ENCODE peak calls at places on chromosomes 12 and 14, in four cellular contexts. K is lower leg skin, C is foreskin fibroblast, Y is PC-3. H is an unnamed sample.

GRCh38 chr12:62256408-62257079 is 3.7 kb upstream of the USP15 start:
- DNase-seq in Y (no peak), K (no peak), C (no peak), H (no peak)

GRCh38 chr12:92088802-92089201 is 56.8 kb downstream of the BTG1 start:
- DNase-seq in C (no peak), Y (no peak), K (no peak), H (no peak)

GRCh38 chr12:27333311-27334009 is 824 bp downstream of the BMAL2 start:
- DNase-seq in C (no peak), Y (peak), K (no peak), H (no peak)

GRCh38 chr12:57027011-57027804 is 10.9 kb upstream of the TAC3 start:
- DNase-seq in K (no peak), Y (no peak), C (no peak), H (no peak)

GRCh38 chr12:41743835-41744234 is 400.8 kb downstream of the GXYLT1 start:
- DNase-seq in K (no peak), Y (peak), C (no peak), H (no peak)

GRCh38 chr12:122088181-122088810 is 9.7 kb downstream of the MLXIP start:
- DNase-seq in K (no peak), C (no peak), Y (no peak), H (no peak)

GRCh38 chr12:96241484-96242256 is 47.5 kb downstream of the ELK3 start:
- DNase-seq in Y (no peak), C (no peak), K (peak), H (no peak)

GRCh38 chr12:5945071-5946008 is at the start of gene ANO2:
- DNase-seq in Y (no peak), C (peak), K (no peak), H (no peak)

GRCh38 chr12:45348986-45349385 is 133.1 kb downstream of the ANO6 start:
- DNase-seq in Y (no peak), K (no peak), C (no peak), H (no peak)

GRCh38 chr12:70774055-70774454 is 136.8 kb upstream of the PTPRB start:
- DNase-seq in K (no peak), Y (peak), C (peak), H (no peak)

GRCh38 chr12:12364787-12365441 is 8.0 kb downstream of the BORCS5 start:
- DNase-seq in C (no peak), K (no peak), Y (no peak), H (no peak)

GRCh38 chr12:466039-466438 is 6.3 kb downstream of the B4GALNT3 start:
- DNase-seq in K (no peak), Y (no peak), C (no peak), H (peak)

GRCh38 chr12:55019784-55020183 is at the start of gene NEUROD4:
- DNase-seq in K (no peak), C (peak), Y (peak), H (no peak)

GRCh38 chr14:32985881-32986280 is 47.2 kb downstream of the NPAS3 start:
- DNase-seq in C (no peak), K (no peak), Y (no peak), H (no peak)

GRCh38 chr14:103604620-103605019 is 24.4 kb upstream of the KLC1 start:
- DNase-seq in K (no peak), Y (no peak), C (no peak), H (no peak)

GRCh38 chr12:132125736-132126135 is 18.4 kb downstream of the DDX51 start:
- DNase-seq in C (no peak), Y (no peak), K (no peak), H (no peak)

GRCh38 chr14:22382955-22383354 is 206.1 kb downstream of the DAD1 start:
- DNase-seq in K (no peak), C (no peak), Y (no peak), H (no peak)

GRCh38 chr12:53005215-53005985 is 856 bp upstream of the EIF4B start:
- DNase-seq in Y (no peak), K (peak), C (no peak), H (peak)

GRCh38 chr12:54603173-54603814 is 14.8 kb upstream of the PPP1R1A start:
- DNase-seq in Y (peak), C (peak), K (peak), H (no peak)

GRCh38 chr12:65823481-65824313 is 586 bp upstream of the HMGA2 start:
- DNase-seq in C (peak), Y (peak), K (peak), H (no peak)

GRCh38 chr12:38664661-38665269 is 240.6 kb downstream of the CPNE8 start:
- DNase-seq in Y (peak), K (no peak), C (no peak), H (no peak)

GRCh38 chr12:13546231-13546630 is 349.7 kb downstream of the EMP1 start:
- DNase-seq in Y (no peak), K (no peak), C (no peak), H (no peak)

GRCh38 chr12:79143803-79144202 is 279.2 kb downstream of the SYT1 start:
- DNase-seq in C (no peak), K (no peak), Y (no peak), H (no peak)

GRCh38 chr12:11601647-11602046 is 47.8 kb upstream of the ETV6 start:
- DNase-seq in K (no peak), Y (no peak), C (no peak), H (no peak)

GRCh38 chr12:74689071-74689655 is 151.5 kb downstream of the ATXN7L3B start:
- DNase-seq in C (peak), Y (peak), K (no peak), H (no peak)

GRCh38 chr14:22668863-22669262 is 24.7 kb upstream of the OR6J1 start:
- DNase-seq in Y (no peak), K (no peak), C (no peak), H (no peak)

GRCh38 chr12:87931764-87932163 is 97.4 kb downstream of the C12orf50 start:
- DNase-seq in K (no peak), C (peak), Y (peak), H (no peak)

GRCh38 chr14:70882771-70883492 is 24.3 kb upstream of the PCNX1 start:
- DNase-seq in C (peak), K (no peak), Y (peak), H (no peak)

GRCh38 chr12:96365604-96366230 is 34.5 kb downstream of the CDK17 start:
- DNase-seq in K (no peak), C (no peak), Y (no peak), H (no peak)

GRCh38 chr12:68016136-68016535 is 26.9 kb downstream of the IFNG-AS1 start:
- DNase-seq in Y (no peak), K (no peak), C (no peak), H (no peak)

GRCh38 chr12:68011206-68011881 is 22.1 kb downstream of the IFNG-AS1 start:
- DNase-seq in K (no peak), C (no peak), Y (no peak), H (no peak)

GRCh38 chr12:68013181-68013580 is 23.9 kb downstream of the IFNG-AS1 start:
- DNase-seq in Y (no peak), C (no peak), K (no peak), H (no peak)

GRCh38 chr12:68011882-68012207 is 22.6 kb downstream of the IFNG-AS1 start:
- DNase-seq in C (peak), Y (no peak), K (no peak), H (no peak)

GRCh38 chr12:68012712-68013111 is 23.5 kb downstream of the IFNG-AS1 start:
- DNase-seq in Y (no peak), C (no peak), K (no peak), H (no peak)
- H3K4me3 ChIP-seq in Y (no peak), C (no peak), K (no peak), H (no peak)

GRCh38 chr12:93991882-93992415 is 156.4 kb upstream of the PLXNC1 start:
- DNase-seq in Y (no peak), K (no peak), C (no peak), H (no peak)

GRCh38 chr12:93996321-93996720 is 152.1 kb upstream of the PLXNC1 start:
- DNase-seq in Y (no peak), C (no peak), K (no peak), H (no peak)

GRCh38 chr12:93989913-93990312 is 158.5 kb upstream of the PLXNC1 start:
- DNase-seq in C (no peak), K (no peak), Y (peak), H (no peak)

GRCh38 chr12:93990832-93991748 is 157.3 kb upstream of the PLXNC1 start:
- DNase-seq in K (peak), Y (no peak), C (peak), H (no peak)
- TF ChIP-seq CTCF in K (no peak), Y (no peak), C (peak), H (no peak)

GRCh38 chr12:106304001-106304421 is 1.5 kb downstream of the TCP11L2 start:
- DNase-seq in Y (no peak), C (no peak), K (no peak), H (no peak)
- H3K4me3 ChIP-seq in Y (peak), C (peak), K (no peak), H (peak)

DNA sequence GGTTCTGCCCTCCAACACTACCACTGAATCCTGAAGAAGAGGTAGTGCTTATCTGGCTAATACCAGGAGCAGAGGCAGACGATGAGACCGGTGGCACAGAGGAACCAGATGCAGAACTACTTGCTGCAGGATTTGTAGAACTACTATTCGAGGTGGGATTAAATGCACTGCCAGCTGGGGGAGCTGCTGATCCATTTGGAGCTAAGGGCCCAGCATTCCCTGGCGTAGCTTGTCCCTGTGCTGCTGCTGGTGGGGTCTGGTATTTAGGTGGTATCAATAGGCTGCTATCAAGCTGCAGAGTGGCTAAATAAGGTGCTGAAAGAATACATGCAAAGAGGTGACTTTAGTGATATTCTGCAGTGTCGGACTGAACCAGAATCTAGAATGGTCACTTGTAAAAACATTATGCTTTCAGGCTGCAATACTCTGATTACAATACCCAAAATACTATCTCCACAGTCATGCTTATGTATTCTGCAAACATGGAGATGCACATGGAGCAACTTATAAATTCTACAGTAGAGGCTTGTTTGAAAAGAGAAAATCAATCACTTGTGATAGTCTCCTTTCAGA is 294.2 kb downstream of the MED13L start:
- DNase-seq in K (no peak), Y (peak), C (no peak), H (no peak)
- TF ChIP-seq CTCF in K (no peak), Y (peak), C (peak), H (no peak)

GRCh38 chr12:130716918-130717306 is 813 bp upstream of the RIMBP2 start:
- DNase-seq in C (no peak), Y (no peak), K (no peak), H (no peak)
- H3K4me3 ChIP-seq in C (no peak), Y (no peak), K (no peak), H (no peak)